ENCODE peak calls at places on chromosomes 12 and 14, in ten cellular contexts. T is aorta; Q is GM23248; L is CD8-positive, alpha-beta T cell; F is GM23338; W is iPS DF 6.9; E is trophoblast cell; O is ovary; I is MM.1S; V is left ventricle myocardium inferior. B is an unnamed sample.
A peak's percentile ranks its signal among the peaks of the same experiment; 100 is the strongest.

GRCh38 chr12:132851465-132851864 is 22.8 kb upstream of the GOLGA3 start:
- DNase-seq in F (no peak), I (no peak), E (no peak), O (no peak), T (no peak), L (no peak), W (no peak), Q (no peak), V (no peak), B (no peak)

GRCh38 chr12:86256169-86256568 is at the start of gene MGAT4C:
- DNase-seq in T (no peak), I (no peak), W (no peak), V (no peak), Q (no peak), O (no peak), F (no peak), L (no peak), E (no peak), B (peak; percentile 79)

GRCh38 chr14:104094056-104094708 is 8.7 kb downstream of the ASPG start:
- DNase-seq in I (no peak), L (no peak), V (no peak), W (no peak), O (no peak), T (no peak), F (peak; percentile 36), E (no peak), Q (no peak), B (no peak)

GRCh38 chr12:123571343-123571813 is 13.0 kb upstream of the TMED2 start:
- DNase-seq in V (peak; percentile 40), F (peak; percentile 77), Q (peak; percentile 89), O (peak; percentile 61), I (no peak), L (no peak), T (no peak), E (peak; percentile 63), W (peak; percentile 25), B (peak; percentile 80)

GRCh38 chr14:23438130-23438893 is 2.9 kb upstream of the MYH7 start:
- DNase-seq in I (no peak), F (no peak), V (peak; percentile 72), L (no peak), T (no peak), E (no peak), O (no peak), Q (no peak), W (no peak), B (no peak)

GRCh38 chr14:71551291-71551955 is 380.8 kb upstream of the RGS6 start:
- DNase-seq in L (no peak), W (no peak), O (no peak), V (no peak), I (no peak), F (no peak), Q (peak; percentile 79), E (peak; percentile 17), T (no peak), B (no peak)

GRCh38 chr12:52191841-52192791 is at the start of gene KRT80:
- DNase-seq in W (no peak), T (peak; percentile 98), V (peak; percentile 81), E (peak; percentile 66), L (no peak), F (no peak), Q (peak; percentile 99), O (peak; percentile 88), I (peak; percentile 21), B (peak; percentile 97)

GRCh38 chr14:104594310-104595046 is 10.1 kb downstream of the TMEM179 start:
- DNase-seq in I (no peak), Q (no peak), T (peak; percentile 63), L (no peak), O (no peak), E (no peak), W (no peak), F (no peak), V (peak; percentile 13), B (no peak)

GRCh38 chr12:107622005-107622404 is 63.6 kb upstream of the PWP1 start:
- DNase-seq in L (no peak), Q (peak; percentile 22), E (peak; percentile 10), I (no peak), O (no peak), F (peak; percentile 78), V (no peak), T (no peak), W (no peak), B (peak; percentile 45)

GRCh38 chr14:25041898-25042297 is 8.0 kb downstream of the STXBP6 start:
- DNase-seq in F (no peak), L (no peak), I (no peak), V (no peak), O (no peak), E (no peak), W (no peak), T (no peak), Q (no peak), B (no peak)

GRCh38 chr14:56874375-56874774 is 64.1 kb upstream of the OTX2 start:
- DNase-seq in F (peak; percentile 88), W (no peak), Q (peak; percentile 2), L (no peak), T (no peak), O (no peak), V (no peak), E (peak; percentile 82), I (no peak), B (peak; percentile 36)

GRCh38 chr14:56875104-56875675 is 64.9 kb upstream of the OTX2 start:
- DNase-seq in W (no peak), O (no peak), L (no peak), Q (no peak), E (no peak), V (no peak), F (no peak), I (no peak), T (no peak), B (no peak)

GRCh38 chr14:56884617-56885016 is 74.3 kb upstream of the OTX2 start:
- DNase-seq in F (peak; percentile 66), V (no peak), W (no peak), L (no peak), I (no peak), O (no peak), T (no peak), E (no peak), Q (no peak), B (no peak)

GRCh38 chr14:56881181-56881580 is 70.9 kb upstream of the OTX2 start:
- DNase-seq in W (no peak), E (no peak), T (no peak), F (no peak), I (no peak), V (no peak), L (no peak), O (no peak), Q (no peak), B (no peak)

DNA sequence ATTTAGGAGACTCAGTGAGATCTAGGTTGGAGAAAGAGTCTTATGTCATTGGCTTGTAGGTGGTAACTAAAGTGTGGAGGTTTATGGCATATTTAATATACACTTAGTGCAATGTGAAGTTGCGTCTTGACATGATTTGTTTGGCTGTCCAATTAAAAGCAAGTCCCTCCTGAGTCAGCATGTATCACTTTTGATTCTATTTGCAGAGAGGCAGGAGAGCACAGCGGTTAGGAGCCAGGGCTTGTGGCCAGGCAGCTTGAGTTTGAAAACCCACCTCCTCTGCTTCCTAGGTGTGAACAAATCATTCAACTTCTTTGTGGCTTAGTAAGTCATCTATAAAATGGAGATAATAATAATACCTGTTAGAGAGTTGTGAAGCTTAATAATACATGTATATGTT is 68.5 kb upstream of the OTX2 start:
- DNase-seq in O (no peak), E (no peak), V (no peak), F (no peak), W (no peak), I (peak; percentile 50), L (no peak), Q (no peak), T (no peak), B (no peak)
- H3K27ac ChIP-seq in O (no peak overlapping the region), E (no peak overlapping the region), V (no peak overlapping the region), F (no peak overlapping the region), W (no peak overlapping the region), I (peak overlapping the region; percentile 8), L (no peak overlapping the region), Q (no peak overlapping the region), T (no peak overlapping the region), B (no peak overlapping the region)

GRCh38 chr14:32201196-32201815 is 539 bp upstream of the RNU6-7 start:
- DNase-seq in T (peak; percentile 89), E (peak; percentile 99), W (peak; percentile 70), O (peak; percentile 88), I (peak; percentile 83), Q (peak; percentile 64), F (peak; percentile 98), L (peak; percentile 67), V (peak; percentile 86), B (peak; percentile 85)
- H3K27me3 ChIP-seq in T (no peaks in the 10 kb centered on the region), E (no peaks in the 10 kb centered on the region), W (no peaks in the 10 kb centered on the region), O (no peaks in the 10 kb centered on the region), I (no peaks in the 10 kb centered on the region), Q (peaks cover 7% of the 10 kb centered on the region), F (peaks cover 7% of the 10 kb centered on the region), L (no peaks in the 10 kb centered on the region), V (no peaks in the 10 kb centered on the region), B (no peaks in the 10 kb centered on the region)

GRCh38 chr12:109264095-109264942 is 44.8 kb downstream of the FOXN4 start:
- DNase-seq in L (no peak), V (peak; percentile 70), I (peak; percentile 73), O (peak; percentile 70), E (peak; percentile 95), Q (peak; percentile 86), W (peak; percentile 74), F (peak; percentile 95), T (peak; percentile 88), B (peak; percentile 87)
- H3K27ac ChIP-seq in L (no peak overlapping the region), V (peak overlapping the region; percentile 65), I (no peak overlapping the region), O (no peak overlapping the region), E (no peak overlapping the region), Q (no peak overlapping the region), W (no peak overlapping the region), F (no peak overlapping the region), T (no peak overlapping the region), B (no peak overlapping the region)

GRCh38 chr14:99342204-99342603 is 70.2 kb upstream of the BCL11B start:
- DNase-seq in O (no peak), L (no peak), F (no peak), V (no peak), Q (no peak), T (peak; percentile 10), E (no peak), I (no peak), W (no peak), B (no peak)

GRCh38 chr14:99344051-99344450 is 72.1 kb upstream of the BCL11B start:
- DNase-seq in I (no peak), T (peak; percentile 37), V (no peak), E (no peak), L (no peak), W (no peak), Q (no peak), O (no peak), F (no peak), B (no peak)

GRCh38 chr14:99342906-99343305 is 70.9 kb upstream of the BCL11B start:
- DNase-seq in Q (no peak), L (no peak), F (no peak), T (peak; percentile 34), V (no peak), W (no peak), O (no peak), I (no peak), E (no peak), B (no peak)

GRCh38 chr14:99338313-99338712 is 66.3 kb upstream of the BCL11B start:
- DNase-seq in I (no peak), O (no peak), E (no peak), F (no peak), V (no peak), Q (no peak), T (no peak), L (no peak), W (no peak), B (no peak)

DNA sequence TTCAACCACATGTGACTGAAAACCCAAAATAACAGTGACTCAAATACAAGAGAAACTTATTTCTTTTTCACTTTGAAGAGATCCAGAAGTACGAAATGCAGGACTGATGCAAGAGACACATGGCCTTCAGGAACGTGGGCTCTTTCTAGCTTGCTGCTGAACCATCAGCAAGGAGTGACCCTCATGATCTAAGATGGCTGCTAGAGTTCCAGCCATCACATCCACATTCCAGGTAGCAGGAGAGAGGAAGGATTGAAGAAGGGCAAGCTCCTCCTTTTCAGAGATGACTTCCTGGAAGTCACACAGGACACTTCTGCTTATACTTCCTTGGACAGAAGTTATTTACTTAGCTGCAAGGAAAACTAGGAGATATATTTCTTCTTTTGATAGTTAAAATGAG is 67.6 kb upstream of the BCL11B start:
- DNase-seq in W (no peak), T (no peak), F (no peak), V (no peak), L (no peak), Q (no peak), O (no peak), E (no peak), I (no peak), B (no peak)
- H3K27me3 ChIP-seq in W (no peaks in the 10 kb centered on the region), T (no peaks in the 10 kb centered on the region), F (no peaks in the 10 kb centered on the region), V (peaks cover 34% of the 10 kb centered on the region), L (no peaks in the 10 kb centered on the region), Q (peaks cover 3% of the 10 kb centered on the region), O (no peaks in the 10 kb centered on the region), E (no peaks in the 10 kb centered on the region), I (no peaks in the 10 kb centered on the region), B (peaks cover 6% of the 10 kb centered on the region)

B was measured in A673.